ENCODE peak calls at places on chromosomes 3 and 15, in ten cellular contexts. One of them, this sample, is unnamed. For H3K4me1, the result is how much of the 10 kb centered on the place peaks cover.

GRCh38 chr3:16927485-16927884 is 42.7 kb downstream of the PLCL2 start:
- DNase-seq in OCI-LY7: peak
- DNase-seq in transverse colon: no peak
- DNase-seq in lower lobe of right lung: no peak
- DNase-seq in upper lobe of left lung: no peak
- DNase-seq in A549: no peak
- DNase-seq in CD8-positive, alpha-beta T cell: no peak
- DNase-seq in Panc1: no peak
- DNase-seq in kidney: no peak
- DNase-seq in mucosa of descending colon: no peak
- DNase-seq in this sample: no peak

GRCh38 chr15:50940506-50940905 is 32.0 kb downstream of the AP4E1 start:
- DNase-seq in mucosa of descending colon: no peak
- DNase-seq in transverse colon: no peak
- DNase-seq in lower lobe of right lung: no peak
- DNase-seq in Panc1: no peak
- DNase-seq in kidney: no peak
- DNase-seq in upper lobe of left lung: no peak
- DNase-seq in CD8-positive, alpha-beta T cell: no peak
- DNase-seq in OCI-LY7: no peak
- DNase-seq in A549: peak
- DNase-seq in this sample: no peak

GRCh38 chr3:21621396-21621695 is 129.7 kb downstream of the ZNF385D start:
- DNase-seq in upper lobe of left lung: no peak
- DNase-seq in kidney: no peak
- DNase-seq in OCI-LY7: no peak
- DNase-seq in mucosa of descending colon: no peak
- DNase-seq in transverse colon: no peak
- DNase-seq in CD8-positive, alpha-beta T cell: no peak
- DNase-seq in Panc1: no peak
- DNase-seq in lower lobe of right lung: no peak
- DNase-seq in A549: peak
- DNase-seq in this sample: no peak

GRCh38 chr3:74469151-74469550 is 145.3 kb downstream of the CNTN3 start:
- DNase-seq in kidney: no peak
- DNase-seq in A549: no peak
- DNase-seq in transverse colon: no peak
- DNase-seq in upper lobe of left lung: no peak
- DNase-seq in CD8-positive, alpha-beta T cell: no peak
- DNase-seq in Panc1: no peak
- DNase-seq in OCI-LY7: no peak
- DNase-seq in mucosa of descending colon: no peak
- DNase-seq in lower lobe of right lung: no peak
- DNase-seq in this sample: no peak

GRCh38 chr3:22713936-22714335 is 489.2 kb upstream of the UBE2E2 start:
- DNase-seq in Panc1: no peak
- DNase-seq in mucosa of descending colon: no peak
- DNase-seq in CD8-positive, alpha-beta T cell: no peak
- DNase-seq in upper lobe of left lung: no peak
- DNase-seq in OCI-LY7: no peak
- DNase-seq in A549: peak
- DNase-seq in lower lobe of right lung: no peak
- DNase-seq in transverse colon: no peak
- DNase-seq in kidney: no peak
- DNase-seq in this sample: no peak

GRCh38 chr15:58440181-58440910 is 8.6 kb downstream of the LIPC start:
- DNase-seq in transverse colon: no peak
- DNase-seq in Panc1: no peak
- DNase-seq in OCI-LY7: no peak
- DNase-seq in lower lobe of right lung: no peak
- DNase-seq in mucosa of descending colon: no peak
- DNase-seq in kidney: no peak
- DNase-seq in upper lobe of left lung: no peak
- DNase-seq in CD8-positive, alpha-beta T cell: no peak
- DNase-seq in A549: peak
- DNase-seq in this sample: no peak

GRCh38 chr3:119015942-119016341 is 18.7 kb downstream of the IGSF11 start:
- DNase-seq in mucosa of descending colon: no peak
- DNase-seq in lower lobe of right lung: no peak
- DNase-seq in upper lobe of left lung: no peak
- DNase-seq in transverse colon: no peak
- DNase-seq in Panc1: no peak
- DNase-seq in OCI-LY7: no peak
- DNase-seq in A549: no peak
- DNase-seq in kidney: no peak
- DNase-seq in CD8-positive, alpha-beta T cell: no peak
- DNase-seq in this sample: no peak

GRCh38 chr3:25043757-25044156 is 384.3 kb upstream of the RARB start:
- DNase-seq in lower lobe of right lung: no peak
- DNase-seq in CD8-positive, alpha-beta T cell: no peak
- DNase-seq in upper lobe of left lung: no peak
- DNase-seq in A549: no peak
- DNase-seq in kidney: no peak
- DNase-seq in transverse colon: no peak
- DNase-seq in mucosa of descending colon: no peak
- DNase-seq in Panc1: no peak
- DNase-seq in OCI-LY7: no peak
- DNase-seq in this sample: no peak

GRCh38 chr3:118127992-118128391 is 906.7 kb downstream of the IGSF11 start:
- DNase-seq in A549: no peak
- DNase-seq in Panc1: no peak
- DNase-seq in CD8-positive, alpha-beta T cell: no peak
- DNase-seq in upper lobe of left lung: no peak
- DNase-seq in OCI-LY7: no peak
- DNase-seq in mucosa of descending colon: no peak
- DNase-seq in transverse colon: no peak
- DNase-seq in lower lobe of right lung: no peak
- DNase-seq in kidney: no peak
- DNase-seq in this sample: no peak

GRCh38 chr15:31317033-31317979 is 9.3 kb upstream of the KLF13 start:
- DNase-seq in kidney: peak
- DNase-seq in lower lobe of right lung: no peak
- DNase-seq in upper lobe of left lung: no peak
- DNase-seq in A549: no peak
- DNase-seq in CD8-positive, alpha-beta T cell: no peak
- DNase-seq in mucosa of descending colon: no peak
- DNase-seq in transverse colon: no peak
- DNase-seq in Panc1: no peak
- DNase-seq in OCI-LY7: no peak
- DNase-seq in this sample: no peak

GRCh38 chr15:101250331-101250730 is 1.5 kb downstream of the CHSY1 start:
- DNase-seq in A549: no peak
- DNase-seq in lower lobe of right lung: no peak
- DNase-seq in CD8-positive, alpha-beta T cell: no peak
- DNase-seq in OCI-LY7: no peak
- DNase-seq in transverse colon: no peak
- DNase-seq in mucosa of descending colon: no peak
- DNase-seq in Panc1: no peak
- DNase-seq in kidney: no peak
- DNase-seq in upper lobe of left lung: no peak
- DNase-seq in this sample: no peak

GRCh38 chr15:91866971-91867372 is 13.5 kb downstream of the SLCO3A1 start:
- DNase-seq in lower lobe of right lung: peak
- DNase-seq in A549: no peak
- DNase-seq in upper lobe of left lung: peak
- DNase-seq in transverse colon: no peak
- DNase-seq in Panc1: no peak
- DNase-seq in mucosa of descending colon: peak
- DNase-seq in OCI-LY7: no peak
- DNase-seq in CD8-positive, alpha-beta T cell: no peak
- DNase-seq in kidney: peak
- DNase-seq in this sample: no peak

GRCh38 chr15:32936283-32936918 is 218.6 kb downstream of the GREM1 start:
- DNase-seq in transverse colon: no peak
- DNase-seq in A549: peak
- DNase-seq in kidney: no peak
- DNase-seq in mucosa of descending colon: no peak
- DNase-seq in OCI-LY7: peak
- DNase-seq in lower lobe of right lung: no peak
- DNase-seq in upper lobe of left lung: no peak
- DNase-seq in CD8-positive, alpha-beta T cell: no peak
- DNase-seq in Panc1: no peak
- DNase-seq in this sample: peak

GRCh38 chr15:57025264-57025939 is 107.0 kb downstream of the TCF12 start:
- DNase-seq in A549: peak
- DNase-seq in mucosa of descending colon: no peak
- DNase-seq in upper lobe of left lung: no peak
- DNase-seq in transverse colon: no peak
- DNase-seq in kidney: no peak
- DNase-seq in OCI-LY7: no peak
- DNase-seq in Panc1: no peak
- DNase-seq in lower lobe of right lung: no peak
- DNase-seq in CD8-positive, alpha-beta T cell: no peak
- DNase-seq in this sample: no peak

GRCh38 chr3:21846976-21847375 is 96.0 kb upstream of the ZNF385D start:
- DNase-seq in CD8-positive, alpha-beta T cell: no peak
- DNase-seq in OCI-LY7: no peak
- DNase-seq in upper lobe of left lung: no peak
- DNase-seq in mucosa of descending colon: no peak
- DNase-seq in Panc1: no peak
- DNase-seq in kidney: no peak
- DNase-seq in transverse colon: no peak
- DNase-seq in lower lobe of right lung: no peak
- DNase-seq in A549: no peak
- DNase-seq in this sample: no peak

GRCh38 chr15:57923750-57924149 is 141.8 kb downstream of the ALDH1A2 start:
- DNase-seq in mucosa of descending colon: no peak
- DNase-seq in upper lobe of left lung: no peak
- DNase-seq in transverse colon: peak
- DNase-seq in CD8-positive, alpha-beta T cell: no peak
- DNase-seq in OCI-LY7: no peak
- DNase-seq in lower lobe of right lung: no peak
- DNase-seq in kidney: no peak
- DNase-seq in Panc1: no peak
- DNase-seq in A549: no peak
- DNase-seq in this sample: no peak

GRCh38 chr3:50248387-50248786 is 12.4 kb downstream of the GNAI2 start:
- DNase-seq in OCI-LY7: no peak
- DNase-seq in A549: no peak
- DNase-seq in upper lobe of left lung: peak
- DNase-seq in Panc1: no peak
- DNase-seq in kidney: peak
- DNase-seq in CD8-positive, alpha-beta T cell: no peak
- DNase-seq in transverse colon: peak
- DNase-seq in lower lobe of right lung: no peak
- DNase-seq in mucosa of descending colon: peak
- DNase-seq in this sample: no peak

DNA sequence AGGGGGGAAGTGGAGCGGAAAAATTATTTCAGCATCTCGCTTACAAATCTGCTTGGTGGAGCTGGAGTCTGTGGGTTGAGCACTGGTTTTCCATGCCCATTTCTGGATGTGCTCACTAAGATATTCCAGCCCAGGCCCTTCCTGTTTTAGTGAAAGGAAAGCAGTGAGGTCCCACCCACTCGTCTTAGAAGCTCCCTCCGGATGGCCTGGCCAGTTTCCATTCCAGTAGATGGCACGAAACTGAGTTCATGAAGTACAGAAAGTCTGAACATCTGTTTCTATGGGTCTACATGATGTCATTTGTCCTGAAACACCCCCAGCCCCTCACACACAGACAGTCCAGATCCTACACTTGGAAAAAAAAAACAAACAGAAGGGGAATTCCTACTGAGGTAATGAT is 31.9 kb upstream of the THSD4 start:
- DNase-seq in lower lobe of right lung: no peak
- DNase-seq in CD8-positive, alpha-beta T cell: no peak
- DNase-seq in transverse colon: no peak
- DNase-seq in mucosa of descending colon: no peak
- DNase-seq in A549: no peak
- DNase-seq in OCI-LY7: no peak
- DNase-seq in Panc1: no peak
- DNase-seq in upper lobe of left lung: no peak
- DNase-seq in kidney: no peak
- DNase-seq in this sample: no peak
- TF ChIP-seq CTCF in lower lobe of right lung: no peak
- TF ChIP-seq CTCF in CD8-positive, alpha-beta T cell: no peak
- TF ChIP-seq CTCF in transverse colon: no peak
- TF ChIP-seq CTCF in mucosa of descending colon: no peak
- TF ChIP-seq CTCF in A549: no peak
- TF ChIP-seq CTCF in OCI-LY7: no peak
- TF ChIP-seq CTCF in Panc1: no peak
- TF ChIP-seq CTCF in upper lobe of left lung: no peak
- TF ChIP-seq CTCF in kidney: no peak
- TF ChIP-seq CTCF in this sample: no peak

GRCh38 chr3:115974940-115975339 is 351.6 kb downstream of the GAP43 start:
- DNase-seq in kidney: no peak
- DNase-seq in mucosa of descending colon: no peak
- DNase-seq in CD8-positive, alpha-beta T cell: no peak
- DNase-seq in lower lobe of right lung: no peak
- DNase-seq in Panc1: no peak
- DNase-seq in upper lobe of left lung: no peak
- DNase-seq in transverse colon: no peak
- DNase-seq in A549: no peak
- DNase-seq in OCI-LY7: no peak
- DNase-seq in this sample: no peak
- H3K4me3 ChIP-seq in kidney: no peak
- H3K4me3 ChIP-seq in mucosa of descending colon: no peak
- H3K4me3 ChIP-seq in CD8-positive, alpha-beta T cell: no peak
- H3K4me3 ChIP-seq in lower lobe of right lung: no peak
- H3K4me3 ChIP-seq in Panc1: no peak
- H3K4me3 ChIP-seq in upper lobe of left lung: no peak
- H3K4me3 ChIP-seq in transverse colon: no peak
- H3K4me3 ChIP-seq in A549: no peak
- H3K4me3 ChIP-seq in OCI-LY7: no peak
- H3K4me3 ChIP-seq in this sample: no peak

GRCh38 chr3:5572168-5572567 is 384.7 kb downstream of the EDEM1 start:
- DNase-seq in kidney: no peak
- DNase-seq in upper lobe of left lung: no peak
- DNase-seq in lower lobe of right lung: no peak
- DNase-seq in mucosa of descending colon: no peak
- DNase-seq in CD8-positive, alpha-beta T cell: no peak
- DNase-seq in OCI-LY7: no peak
- DNase-seq in A549: no peak
- DNase-seq in Panc1: no peak
- DNase-seq in transverse colon: no peak
- DNase-seq in this sample: no peak
- H3K4me1 ChIP-seq in kidney: under half
- H3K4me1 ChIP-seq in upper lobe of left lung: under half
- H3K4me1 ChIP-seq in lower lobe of right lung: under half
- H3K4me1 ChIP-seq in mucosa of descending colon: under half
- H3K4me1 ChIP-seq in CD8-positive, alpha-beta T cell: under half
- H3K4me1 ChIP-seq in OCI-LY7: under half
- H3K4me1 ChIP-seq in A549: under half
- H3K4me1 ChIP-seq in Panc1: under half
- H3K4me1 ChIP-seq in transverse colon: under half
- H3K4me1 ChIP-seq in this sample: under half

DNA sequence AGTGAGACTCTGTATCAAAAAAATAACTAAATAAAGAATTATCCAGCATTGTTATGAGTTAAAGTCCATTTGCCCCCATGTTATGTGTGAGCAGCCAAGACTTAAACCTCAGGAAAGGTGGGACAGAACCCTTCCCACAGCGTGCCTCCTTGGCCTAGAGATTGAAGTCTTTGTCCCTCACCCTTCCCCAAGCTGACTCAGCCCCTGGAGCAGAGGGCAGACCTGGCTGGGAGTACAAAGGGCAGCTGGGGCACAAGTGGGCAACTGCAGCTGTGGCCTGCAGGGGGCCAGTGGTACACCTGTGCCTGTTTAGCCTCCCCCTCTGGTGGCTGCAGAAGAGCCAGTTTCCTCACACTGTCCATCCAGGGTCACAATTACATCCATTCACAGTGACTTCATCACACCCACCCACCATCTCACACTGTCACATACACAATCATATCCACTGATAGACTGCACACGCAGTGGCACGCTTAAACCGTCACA is 940 bp upstream of the ACY1 start:
- DNase-seq in OCI-LY7: peak
- DNase-seq in upper lobe of left lung: no peak
- DNase-seq in transverse colon: peak
- DNase-seq in Panc1: no peak
- DNase-seq in mucosa of descending colon: peak
- DNase-seq in kidney: no peak
- DNase-seq in CD8-positive, alpha-beta T cell: no peak
- DNase-seq in lower lobe of right lung: no peak
- DNase-seq in A549: peak
- DNase-seq in this sample: peak
- TF ChIP-seq CTCF in OCI-LY7: peak
- TF ChIP-seq CTCF in upper lobe of left lung: no peak
- TF ChIP-seq CTCF in transverse colon: peak
- TF ChIP-seq CTCF in Panc1: no peak
- TF ChIP-seq CTCF in mucosa of descending colon: peak
- TF ChIP-seq CTCF in kidney: peak
- TF ChIP-seq CTCF in CD8-positive, alpha-beta T cell: no peak
- TF ChIP-seq CTCF in lower lobe of right lung: peak
- TF ChIP-seq CTCF in A549: peak
- TF ChIP-seq CTCF in this sample: peak